ENCODE peak calls at places on chromosomes 3 and 15, in four cellular contexts. F is cardiac muscle cell, S is heart right ventricle, N is thyroid gland. A is an unnamed sample.

GRCh38 chr3:17974206-17974841 is 231.9 kb upstream of the TBC1D5 start:
- DNase-seq in F (peak), S (no peak), N (no peak), A (no peak)

GRCh38 chr15:53787349-53787748 is 27.9 kb upstream of the WDR72 start:
- DNase-seq in F (no peak), S (no peak), N (no peak), A (no peak)

GRCh38 chr3:53236112-53236841 is 19.5 kb downstream of the TKT start:
- DNase-seq in F (peak), S (peak), N (peak), A (peak)

GRCh38 chr3:94423566-94423965 is 360.7 kb downstream of the NSUN3 start:
- DNase-seq in F (peak), S (no peak), N (no peak), A (no peak)

GRCh38 chr3:69855436-69856162 is 116.3 kb downstream of the MITF start:
- DNase-seq in F (peak), S (no peak), N (no peak), A (no peak)

GRCh38 chr15:89171136-89172072 is 50.0 kb downstream of the RLBP1 start:
- DNase-seq in F (peak), S (peak), N (peak), A (peak)

GRCh38 chr3:51722362-51722761 is 15.5 kb downstream of the GRM2 start:
- DNase-seq in F (no peak), S (no peak), N (no peak), A (no peak)

GRCh38 chr3:33884204-33884561 is 85.8 kb downstream of the PDCD6IP start:
- DNase-seq in F (peak), S (no peak), N (no peak), A (no peak)

GRCh38 chr15:40292246-40292645 is 9.4 kb upstream of the ANKRD63 start:
- DNase-seq in F (no peak), S (no peak), N (no peak), A (no peak)

GRCh38 chr3:147702499-147702898 is 293.3 kb downstream of the ZIC1 start:
- DNase-seq in F (peak), S (no peak), N (no peak), A (no peak)

GRCh38 chr3:97487587-97487986 is 277.0 kb upstream of the ARL6 start:
- DNase-seq in F (no peak), S (no peak), N (no peak), A (no peak)

GRCh38 chr3:61637088-61638051 is 76.0 kb downstream of the PTPRG start:
- DNase-seq in F (peak), S (peak), N (no peak), A (no peak)

GRCh38 chr3:37907906-37908305 is 46.2 kb downstream of the CTDSPL start:
- DNase-seq in F (no peak), S (no peak), N (no peak), A (no peak)

GRCh38 chr15:56837281-56837680 is 81.2 kb upstream of the TCF12 start:
- DNase-seq in F (peak), S (no peak), N (no peak), A (no peak)

GRCh38 chr3:9399746-9400145 is 2.3 kb downstream of the SETD5 start:
- DNase-seq in F (peak), S (peak), N (peak), A (no peak)

GRCh38 chr3:196609343-196609775 is 30.1 kb upstream of the NRROS start:
- DNase-seq in F (peak), S (peak), N (peak), A (peak)

GRCh38 chr3:170809021-170809974 is 60.7 kb downstream of the RPL22L1 start:
- DNase-seq in F (peak), S (peak), N (no peak), A (peak)

GRCh38 chr3:58176185-58176530 is 34.6 kb downstream of the DNASE1L3 start:
- DNase-seq in F (no peak), S (no peak), N (no peak), A (no peak)

GRCh38 chr15:90376789-90377188 is 11.3 kb upstream of the IQGAP1 start:
- DNase-seq in F (no peak), S (peak), N (no peak), A (no peak)

GRCh38 chr3:55870576-55870975 is 383.5 kb upstream of the WNT5A start:
- DNase-seq in F (no peak), S (no peak), N (no peak), A (no peak)

GRCh38 chr3:62070891-62071290 is 302.5 kb downstream of the FEZF2 start:
- DNase-seq in F (no peak), S (no peak), N (no peak), A (no peak)

GRCh38 chr3:155712008-155712407 is 32.9 kb downstream of the PLCH1 start:
- DNase-seq in F (no peak), S (no peak), N (no peak), A (no peak)

GRCh38 chr3:186534113-186534669 is 10.0 kb downstream of the CRYGS start:
- DNase-seq in F (no peak), S (no peak), N (no peak), A (no peak)

GRCh38 chr3:107247116-107247515 is 130.1 kb upstream of the CCDC54 start:
- DNase-seq in F (no peak), S (no peak), N (no peak), A (no peak)

GRCh38 chr3:168671091-168671490 is 575.4 kb upstream of the GOLIM4 start:
- DNase-seq in F (no peak), S (no peak), N (no peak), A (no peak)

GRCh38 chr3:175338775-175339535 is 479.8 kb downstream of the NAALADL2 start:
- DNase-seq in F (peak), S (no peak), N (no peak), A (no peak)

GRCh38 chr3:196563721-196564225 is 4.6 kb downstream of the WDR53 start:
- DNase-seq in F (peak), S (no peak), N (no peak), A (no peak)

GRCh38 chr3:194470615-194471014 is 16.2 kb downstream of the ATP13A3 start:
- DNase-seq in F (peak), S (no peak), N (no peak), A (no peak)

GRCh38 chr15:86624261-86625036 is 544.8 kb downstream of the AGBL1 start:
- DNase-seq in F (peak), S (peak), N (peak), A (peak)

GRCh38 chr3:138401834-138402233 is 32.6 kb upstream of the ESYT3 start:
- DNase-seq in F (no peak), S (no peak), N (no peak), A (no peak)

GRCh38 chr15:90071220-90071807 is 31.0 kb downstream of the IDH2 start:
- DNase-seq in F (peak), S (peak), N (peak), A (peak)

GRCh38 chr3:81888822-81889557 is 127.5 kb upstream of the GBE1 start:
- DNase-seq in F (peak), S (no peak), N (no peak), A (no peak)

GRCh38 chr3:187139895-187140253 is 578 bp upstream of the RPL39L start:
- DNase-seq in F (no peak), S (no peak), N (no peak), A (no peak)

GRCh38 chr15:60397772-60398445 is at the start of gene ANXA2:
- DNase-seq in F (peak), S (peak), N (peak), A (no peak)

GRCh38 chr15:60077581-60078359 is 73.7 kb downstream of the FOXB1 start:
- DNase-seq in F (no peak), S (no peak), N (no peak), A (no peak)

GRCh38 chr3:59245300-59245878 is 195.6 kb upstream of the CFAP20DC start:
- DNase-seq in F (peak), S (peak), N (no peak), A (no peak)

GRCh38 chr3:100454684-100455083 is 37.7 kb upstream of the TMEM45A start:
- DNase-seq in F (no peak), S (no peak), N (peak), A (no peak)

GRCh38 chr3:143674100-143674968 is 173.9 kb downstream of the SLC9A9 start:
- DNase-seq in F (peak), S (peak), N (peak), A (peak)

GRCh38 chr15:67521770-67522568 is 1.0 kb downstream of the C15orf61 start:
- DNase-seq in F (peak), S (peak), N (peak), A (no peak)

DNA sequence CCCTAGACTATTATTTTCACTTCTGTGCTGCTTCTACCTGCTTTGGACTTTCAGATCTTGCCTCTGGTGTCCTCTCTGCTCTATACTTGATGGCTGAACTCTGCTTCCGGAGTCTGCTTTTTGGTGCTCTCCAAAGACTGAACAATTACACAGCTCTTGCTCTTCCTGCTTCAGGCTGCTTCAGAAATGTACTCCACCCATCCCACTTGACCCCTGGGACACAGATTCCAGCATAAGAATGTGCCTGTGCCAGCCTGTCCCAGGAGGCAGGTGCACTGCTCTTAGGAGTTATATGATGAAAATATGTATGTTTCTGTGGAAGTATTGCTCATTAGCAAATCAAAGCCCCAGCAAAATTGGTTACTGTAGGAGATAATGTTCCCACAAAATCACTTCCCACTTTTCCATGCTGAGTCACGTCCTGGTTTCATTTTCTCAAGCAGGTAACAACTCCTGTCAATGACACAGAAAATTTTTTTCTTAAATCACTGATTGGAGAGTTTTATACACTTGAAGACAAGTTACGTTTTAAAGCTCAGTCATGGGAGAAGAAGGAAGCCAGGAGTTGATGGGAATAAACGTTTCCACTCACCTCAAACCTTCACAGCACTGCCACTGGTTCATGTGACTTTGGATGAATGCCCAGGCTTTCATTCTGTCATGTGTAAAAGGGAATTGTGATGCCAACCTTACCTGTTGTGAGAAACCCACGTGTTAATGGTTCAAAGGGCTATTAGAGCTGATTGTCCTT is 239.4 kb upstream of the ZPLD1 start:
- DNase-seq in F (no peak), S (no peak), N (peak), A (peak)
- H3K27ac ChIP-seq in F (no peak), S (peak), N (peak), A (peak)

GRCh38 chr3:50168791-50169190 is 13.7 kb downstream of the SEMA3F start:
- DNase-seq in F (no peak), S (no peak), N (no peak), A (no peak)

GRCh38 chr3:50169232-50169631 is 14.1 kb downstream of the SEMA3F start:
- DNase-seq in F (no peak), S (no peak), N (no peak), A (no peak)

GRCh38 chr3:50168388-50168787 is 13.3 kb downstream of the SEMA3F start:
- DNase-seq in F (no peak), S (no peak), N (peak), A (no peak)

GRCh38 chr3:50167069-50167781 is 12.1 kb downstream of the SEMA3F start:
- DNase-seq in F (no peak), S (no peak), N (peak), A (no peak)

DNA sequence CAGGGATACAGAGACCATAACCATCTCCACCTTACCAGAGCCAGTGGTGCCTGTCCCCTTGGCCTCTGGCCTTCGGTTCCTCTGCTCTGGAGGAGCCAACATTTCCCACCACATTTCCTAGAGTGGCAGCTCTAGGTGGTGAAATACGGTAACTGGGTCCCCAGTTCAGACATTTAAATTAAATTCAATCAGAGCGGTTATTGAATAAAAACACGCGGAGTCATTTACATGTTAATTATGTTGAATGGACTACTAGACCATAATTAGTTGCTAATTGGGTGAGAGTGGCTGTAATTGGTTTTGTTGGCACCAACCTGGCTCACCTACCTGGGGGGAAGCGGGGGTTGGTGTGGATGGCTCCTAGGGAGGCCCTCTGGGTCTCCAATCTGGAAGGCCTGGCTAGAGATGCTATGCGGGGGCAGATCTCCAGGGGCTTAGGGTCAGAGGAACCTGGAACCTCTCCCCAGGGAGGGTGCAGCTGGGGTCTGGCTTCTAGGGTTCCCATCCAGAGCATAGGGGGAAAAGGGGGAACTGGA is 12.7 kb downstream of the SEMA3F start:
- DNase-seq in F (no peak), S (no peak), N (no peak), A (no peak)
- H3K27ac ChIP-seq in F (no peak), S (peak), N (peak), A (no peak)

GRCh38 chr3:43693594-43693993 is 2.9 kb downstream of the ABHD5 start:
- DNase-seq in F (no peak), S (no peak), N (no peak), A (no peak)
- H3K27ac ChIP-seq in F (no peak), S (no peak), N (no peak), A (no peak)

GRCh38 chr3:30658328-30659052 is 52.1 kb downstream of the TGFBR2 start:
- DNase-seq in F (peak), S (peak), N (no peak), A (no peak)
- H3K27ac ChIP-seq in F (peak), S (peak), N (peak), A (peak)

GRCh38 chr3:7766530-7766929 is 735.1 kb upstream of the LMCD1 start:
- DNase-seq in F (no peak), S (no peak), N (no peak), A (no peak)

GRCh38 chr3:7759630-7760029 is 742.0 kb upstream of the LMCD1 start:
- DNase-seq in F (no peak), S (no peak), N (no peak), A (no peak)

GRCh38 chr3:7764091-7764490 is 737.5 kb upstream of the LMCD1 start:
- DNase-seq in F (no peak), S (no peak), N (no peak), A (no peak)

DNA sequence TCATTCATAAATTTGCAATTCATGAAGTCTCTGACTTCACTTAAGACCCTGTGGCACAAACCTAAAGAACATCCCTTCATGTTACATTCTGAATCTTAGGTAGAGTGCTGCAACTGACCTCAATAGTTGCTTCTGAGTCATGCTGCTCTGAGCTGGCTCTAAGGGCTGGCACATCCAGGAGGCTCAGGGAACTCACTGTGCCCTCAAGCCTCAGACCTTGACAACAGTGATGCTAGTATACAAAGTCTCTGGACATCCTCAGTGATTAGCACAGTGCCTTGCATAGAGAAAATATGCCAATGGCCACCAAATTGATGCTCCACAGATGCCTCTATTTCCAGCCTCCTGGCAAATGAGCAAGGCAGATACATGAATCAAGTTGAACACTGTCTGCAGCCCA is 740.9 kb upstream of the LMCD1 start:
- DNase-seq in F (no peak), S (no peak), N (no peak), A (no peak)
- H3K27ac ChIP-seq in F (no peak), S (no peak), N (no peak), A (no peak)